ENCODE peak calls at places on chromosomes 3 and 15, in six cellular contexts. Z, R, D, X, J and O are unnamed samples.

GRCh38 chr3:33919312-33919711 is 120.9 kb downstream of the PDCD6IP start:
- DNase-seq in R (peak; percentile 8), X (no peak), D (no peak), Z (no peak), J (no peak), O (no peak)

GRCh38 chr3:127044996-127045395 is 62.1 kb downstream of the PLXNA1 start:
- DNase-seq in Z (no peak), R (peak; percentile 15), D (no peak), X (no peak), J (no peak), O (no peak)

GRCh38 chr15:80151148-80151547 is 1.7 kb upstream of the FAH start:
- DNase-seq in D (no peak), X (no peak), R (no peak), J (no peak), Z (no peak), O (no peak)

GRCh38 chr3:20054549-20054987 is 14.3 kb downstream of the KAT2B start:
- DNase-seq in R (peak; percentile 96), X (peak; percentile 55), J (peak; percentile 90), D (no peak), Z (no peak), O (peak; percentile 44)

GRCh38 chr3:129692743-129693142 is 86.3 kb upstream of the PLXND1 start:
- DNase-seq in J (no peak), D (no peak), Z (no peak), R (no peak), X (no peak), O (no peak)

GRCh38 chr3:11944052-11944673 is 60.0 kb upstream of the SYN2 start:
- DNase-seq in J (peak; percentile 9), D (no peak), Z (peak; percentile 31), R (peak; percentile 45), X (no peak), O (no peak)

GRCh38 chr15:65903296-65904073 is 34.2 kb downstream of the RAB11A start:
- DNase-seq in Z (no peak), R (peak; percentile 38), D (no peak), J (peak; percentile 12), X (no peak), O (no peak)

GRCh38 chr15:80059786-80060489 is 462 bp downstream of the ZFAND6 start:
- DNase-seq in D (peak; percentile 49), R (peak; percentile 16), J (peak; percentile 3), Z (peak; percentile 75), X (peak; percentile 71), O (peak; percentile 42)

GRCh38 chr3:72036899-72037298 is 252.0 kb upstream of the PROK2 start:
- DNase-seq in X (no peak), J (peak; percentile 94), R (peak; percentile 87), Z (no peak), D (no peak), O (no peak)

GRCh38 chr15:100918690-100919480 is at the start of gene LRRK1:
- DNase-seq in R (peak; percentile 32), D (no peak), X (no peak), J (peak; percentile 42), Z (peak; percentile 33), O (no peak)

GRCh38 chr3:108153451-108153981 is 62.7 kb upstream of the CD47 start:
- DNase-seq in J (peak; percentile 42), X (peak; percentile 25), D (peak; percentile 4), Z (peak; percentile 40), R (peak; percentile 78), O (peak; percentile 6)